ENCODE peak calls at places on chromosomes 13 and 19, in eight cellular contexts. One of them, this sample, is unnamed.

GRCh38 chr19:55212447-55212846 is 3.1 kb upstream of the PTPRH start:
- DNase-seq in AG04449: no peak
- DNase-seq in fibroblast of lung: no peak
- DNase-seq in thoracic aorta: no peak
- DNase-seq in uterus: no peak
- DNase-seq in ascending aorta: no peak
- DNase-seq in adrenal gland: no peak
- DNase-seq in CD8-positive, alpha-beta T cell: peak
- DNase-seq in this sample: no peak

GRCh38 chr19:6412111-6412999 is 12.3 kb downstream of the KHSRP start:
- DNase-seq in uterus: no peak
- DNase-seq in AG04449: no peak
- DNase-seq in ascending aorta: no peak
- DNase-seq in adrenal gland: peak
- DNase-seq in thoracic aorta: no peak
- DNase-seq in CD8-positive, alpha-beta T cell: peak
- DNase-seq in fibroblast of lung: no peak
- DNase-seq in this sample: no peak

GRCh38 chr19:17926044-17926443 is 6.8 kb upstream of the CCDC124 start:
- DNase-seq in uterus: no peak
- DNase-seq in fibroblast of lung: no peak
- DNase-seq in thoracic aorta: no peak
- DNase-seq in AG04449: no peak
- DNase-seq in adrenal gland: no peak
- DNase-seq in CD8-positive, alpha-beta T cell: no peak
- DNase-seq in ascending aorta: no peak
- DNase-seq in this sample: no peak

GRCh38 chr19:1065606-1066109 is 1.3 kb upstream of the ARHGAP45 start:
- DNase-seq in adrenal gland: no peak
- DNase-seq in fibroblast of lung: no peak
- DNase-seq in ascending aorta: no peak
- DNase-seq in uterus: no peak
- DNase-seq in CD8-positive, alpha-beta T cell: no peak
- DNase-seq in AG04449: no peak
- DNase-seq in thoracic aorta: no peak
- DNase-seq in this sample: no peak

GRCh38 chr13:39684531-39685137 is 29.2 kb downstream of the COG6 start:
- DNase-seq in AG04449: peak
- DNase-seq in adrenal gland: no peak
- DNase-seq in fibroblast of lung: peak
- DNase-seq in uterus: no peak
- DNase-seq in ascending aorta: no peak
- DNase-seq in CD8-positive, alpha-beta T cell: no peak
- DNase-seq in thoracic aorta: no peak
- DNase-seq in this sample: peak

GRCh38 chr19:13082192-13083007 is 20.3 kb downstream of the LYL1 start:
- DNase-seq in adrenal gland: no peak
- DNase-seq in uterus: peak
- DNase-seq in ascending aorta: no peak
- DNase-seq in AG04449: no peak
- DNase-seq in fibroblast of lung: peak
- DNase-seq in CD8-positive, alpha-beta T cell: no peak
- DNase-seq in thoracic aorta: no peak
- DNase-seq in this sample: peak

GRCh38 chr19:47353307-47353712 is 4.2 kb downstream of the DHX34 start:
- DNase-seq in ascending aorta: no peak
- DNase-seq in AG04449: no peak
- DNase-seq in thoracic aorta: no peak
- DNase-seq in adrenal gland: no peak
- DNase-seq in uterus: no peak
- DNase-seq in CD8-positive, alpha-beta T cell: no peak
- DNase-seq in fibroblast of lung: no peak
- DNase-seq in this sample: no peak

GRCh38 chr13:36413161-36413560 is 19.1 kb upstream of the CCNA1 start:
- DNase-seq in thoracic aorta: no peak
- DNase-seq in adrenal gland: no peak
- DNase-seq in uterus: no peak
- DNase-seq in CD8-positive, alpha-beta T cell: no peak
- DNase-seq in fibroblast of lung: no peak
- DNase-seq in AG04449: no peak
- DNase-seq in ascending aorta: no peak
- DNase-seq in this sample: no peak

GRCh38 chr13:54185785-54186184 is 1157.2 kb downstream of the OLFM4 start:
- DNase-seq in ascending aorta: no peak
- DNase-seq in adrenal gland: no peak
- DNase-seq in uterus: no peak
- DNase-seq in thoracic aorta: no peak
- DNase-seq in CD8-positive, alpha-beta T cell: no peak
- DNase-seq in fibroblast of lung: no peak
- DNase-seq in AG04449: no peak
- DNase-seq in this sample: no peak

GRCh38 chr19:18782559-18783225 is 8.4 kb downstream of the COMP start:
- DNase-seq in adrenal gland: no peak
- DNase-seq in ascending aorta: no peak
- DNase-seq in fibroblast of lung: no peak
- DNase-seq in CD8-positive, alpha-beta T cell: no peak
- DNase-seq in AG04449: no peak
- DNase-seq in uterus: no peak
- DNase-seq in thoracic aorta: no peak
- DNase-seq in this sample: no peak

GRCh38 chr19:7605490-7606222 is 10.0 kb downstream of the CAMSAP3 start:
- DNase-seq in CD8-positive, alpha-beta T cell: no peak
- DNase-seq in uterus: no peak
- DNase-seq in AG04449: no peak
- DNase-seq in adrenal gland: no peak
- DNase-seq in fibroblast of lung: no peak
- DNase-seq in ascending aorta: no peak
- DNase-seq in thoracic aorta: no peak
- DNase-seq in this sample: no peak

GRCh38 chr13:112959206-112959605 is 9.8 kb upstream of the MCF2L start:
- DNase-seq in fibroblast of lung: no peak
- DNase-seq in AG04449: no peak
- DNase-seq in adrenal gland: no peak
- DNase-seq in CD8-positive, alpha-beta T cell: no peak
- DNase-seq in ascending aorta: no peak
- DNase-seq in thoracic aorta: no peak
- DNase-seq in uterus: no peak
- DNase-seq in this sample: no peak

GRCh38 chr19:37932985-37933953 is 26.3 kb downstream of the SIPA1L3 start:
- DNase-seq in thoracic aorta: no peak
- DNase-seq in fibroblast of lung: peak
- DNase-seq in ascending aorta: no peak
- DNase-seq in adrenal gland: no peak
- DNase-seq in uterus: no peak
- DNase-seq in CD8-positive, alpha-beta T cell: no peak
- DNase-seq in AG04449: no peak
- DNase-seq in this sample: peak

GRCh38 chr13:31675521-31675953 is 63.8 kb upstream of the RXFP2 start:
- DNase-seq in CD8-positive, alpha-beta T cell: no peak
- DNase-seq in AG04449: no peak
- DNase-seq in fibroblast of lung: peak
- DNase-seq in ascending aorta: no peak
- DNase-seq in adrenal gland: no peak
- DNase-seq in thoracic aorta: no peak
- DNase-seq in uterus: no peak
- DNase-seq in this sample: no peak

GRCh38 chr13:112704634-112705145 is 14.9 kb downstream of the ATP11A start:
- DNase-seq in thoracic aorta: no peak
- DNase-seq in adrenal gland: peak
- DNase-seq in AG04449: no peak
- DNase-seq in fibroblast of lung: no peak
- DNase-seq in CD8-positive, alpha-beta T cell: no peak
- DNase-seq in uterus: no peak
- DNase-seq in ascending aorta: no peak
- DNase-seq in this sample: no peak

GRCh38 chr13:61029064-61029463 is 386.6 kb downstream of the PCDH20 start:
- DNase-seq in fibroblast of lung: no peak
- DNase-seq in CD8-positive, alpha-beta T cell: no peak
- DNase-seq in uterus: no peak
- DNase-seq in thoracic aorta: no peak
- DNase-seq in AG04449: no peak
- DNase-seq in ascending aorta: no peak
- DNase-seq in adrenal gland: no peak
- DNase-seq in this sample: no peak

GRCh38 chr19:40335855-40336700 is 12.1 kb downstream of the C19orf47 start:
- DNase-seq in ascending aorta: no peak
- DNase-seq in thoracic aorta: no peak
- DNase-seq in AG04449: no peak
- DNase-seq in uterus: no peak
- DNase-seq in adrenal gland: no peak
- DNase-seq in CD8-positive, alpha-beta T cell: no peak
- DNase-seq in fibroblast of lung: peak
- DNase-seq in this sample: peak

GRCh38 chr13:67119481-67119883 is 110.7 kb downstream of the PCDH9 start:
- DNase-seq in ascending aorta: no peak
- DNase-seq in thoracic aorta: no peak
- DNase-seq in uterus: no peak
- DNase-seq in adrenal gland: no peak
- DNase-seq in fibroblast of lung: peak
- DNase-seq in CD8-positive, alpha-beta T cell: no peak
- DNase-seq in AG04449: peak
- DNase-seq in this sample: peak

GRCh38 chr19:2883686-2884439 is 16.7 kb downstream of the ZNF556 start:
- DNase-seq in fibroblast of lung: no peak
- DNase-seq in adrenal gland: no peak
- DNase-seq in CD8-positive, alpha-beta T cell: no peak
- DNase-seq in AG04449: no peak
- DNase-seq in uterus: no peak
- DNase-seq in thoracic aorta: no peak
- DNase-seq in ascending aorta: no peak
- DNase-seq in this sample: no peak

DNA sequence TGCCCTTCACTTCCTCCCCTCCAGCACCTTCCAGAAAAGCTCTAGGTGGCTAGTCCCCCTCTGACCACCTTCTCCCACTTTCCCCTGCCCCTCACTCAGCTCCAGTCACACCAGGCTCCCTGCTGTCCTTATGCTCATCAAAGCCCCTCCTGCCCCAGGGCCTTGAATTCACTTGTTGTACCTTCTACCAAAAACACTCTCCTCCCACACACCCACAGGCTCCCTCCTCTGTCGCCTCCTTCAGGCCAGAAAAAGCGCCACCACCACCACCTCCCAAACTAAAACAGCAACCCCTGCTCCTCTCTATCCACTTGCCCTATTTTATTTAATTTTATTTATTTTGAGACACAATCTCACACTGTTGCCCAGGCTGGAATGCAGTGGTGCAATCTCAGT is 4.8 kb upstream of the CEACAM16 start:
- DNase-seq in fibroblast of lung: no peak
- DNase-seq in adrenal gland: no peak
- DNase-seq in uterus: no peak
- DNase-seq in thoracic aorta: no peak
- DNase-seq in CD8-positive, alpha-beta T cell: no peak
- DNase-seq in AG04449: no peak
- DNase-seq in ascending aorta: no peak
- DNase-seq in this sample: no peak
- TF ChIP-seq CTCF in fibroblast of lung: peak
- TF ChIP-seq CTCF in adrenal gland: no peak
- TF ChIP-seq CTCF in uterus: no peak
- TF ChIP-seq CTCF in thoracic aorta: no peak
- TF ChIP-seq CTCF in CD8-positive, alpha-beta T cell: no peak
- TF ChIP-seq CTCF in AG04449: peak
- TF ChIP-seq CTCF in ascending aorta: no peak
- TF ChIP-seq CTCF in this sample: peak

DNA sequence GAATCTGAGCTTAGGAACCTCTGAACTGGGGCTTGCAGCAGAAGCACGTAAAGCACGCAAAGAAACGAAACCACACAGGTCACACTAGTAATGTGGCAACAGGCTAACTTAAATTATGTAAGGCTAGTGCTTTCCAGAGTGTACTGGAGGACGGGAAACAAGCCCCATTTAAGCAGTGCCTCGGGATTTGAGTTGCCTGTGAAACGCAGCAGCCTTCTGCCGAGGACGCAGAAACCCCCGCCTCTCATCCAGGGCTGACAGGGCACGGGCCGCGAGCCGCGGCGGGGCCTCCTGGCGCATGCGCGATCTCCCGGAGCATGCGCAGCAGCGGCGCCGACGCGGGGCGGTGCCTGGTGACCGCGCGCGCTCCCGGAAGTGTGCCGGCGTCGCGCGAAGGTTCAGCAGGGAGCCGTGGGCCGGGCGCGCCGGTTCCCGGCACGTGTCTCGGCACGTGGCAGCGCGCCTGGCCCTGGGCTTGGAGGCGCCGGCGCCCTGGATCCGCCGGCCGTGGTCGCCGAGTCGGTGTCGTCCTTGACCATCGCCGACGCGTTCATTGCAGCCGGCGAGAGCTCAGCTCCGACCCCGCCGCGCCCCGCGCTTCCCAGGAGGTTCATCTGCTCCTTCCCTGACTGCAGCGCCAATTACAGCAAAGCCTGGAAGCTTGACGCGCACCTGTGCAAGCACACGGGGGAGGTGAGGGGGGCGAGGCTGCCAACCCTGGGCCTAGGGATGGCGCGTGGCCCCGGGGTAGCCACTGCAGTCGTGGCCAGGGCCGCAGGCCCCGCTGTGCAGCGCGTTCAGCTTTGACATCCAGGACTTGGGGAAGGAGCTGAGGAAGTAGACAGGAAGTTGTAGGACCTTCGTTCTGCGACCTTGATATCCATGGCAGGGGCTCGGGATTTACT is at the start of gene GTF3A:
- DNase-seq in ascending aorta: peak
- DNase-seq in AG04449: no peak
- DNase-seq in fibroblast of lung: peak
- DNase-seq in uterus: peak
- DNase-seq in thoracic aorta: peak
- DNase-seq in adrenal gland: peak
- DNase-seq in CD8-positive, alpha-beta T cell: peak
- DNase-seq in this sample: peak
- H3K4me3 ChIP-seq in ascending aorta: peak
- H3K4me3 ChIP-seq in AG04449: peak
- H3K4me3 ChIP-seq in fibroblast of lung: peak
- H3K4me3 ChIP-seq in uterus: peak
- H3K4me3 ChIP-seq in thoracic aorta: peak
- H3K4me3 ChIP-seq in adrenal gland: no peak
- H3K4me3 ChIP-seq in CD8-positive, alpha-beta T cell: peak
- H3K4me3 ChIP-seq in this sample: peak

GRCh38 chr13:103328899-103329298 is 262.7 kb upstream of the SLC10A2 start:
- DNase-seq in CD8-positive, alpha-beta T cell: no peak
- DNase-seq in adrenal gland: no peak
- DNase-seq in AG04449: no peak
- DNase-seq in ascending aorta: no peak
- DNase-seq in thoracic aorta: no peak
- DNase-seq in fibroblast of lung: no peak
- DNase-seq in uterus: no peak
- DNase-seq in this sample: no peak
- TF ChIP-seq CTCF in CD8-positive, alpha-beta T cell: no peak
- TF ChIP-seq CTCF in adrenal gland: no peak
- TF ChIP-seq CTCF in AG04449: no peak
- TF ChIP-seq CTCF in ascending aorta: no peak
- TF ChIP-seq CTCF in thoracic aorta: no peak
- TF ChIP-seq CTCF in fibroblast of lung: no peak
- TF ChIP-seq CTCF in uterus: no peak
- TF ChIP-seq CTCF in this sample: no peak

DNA sequence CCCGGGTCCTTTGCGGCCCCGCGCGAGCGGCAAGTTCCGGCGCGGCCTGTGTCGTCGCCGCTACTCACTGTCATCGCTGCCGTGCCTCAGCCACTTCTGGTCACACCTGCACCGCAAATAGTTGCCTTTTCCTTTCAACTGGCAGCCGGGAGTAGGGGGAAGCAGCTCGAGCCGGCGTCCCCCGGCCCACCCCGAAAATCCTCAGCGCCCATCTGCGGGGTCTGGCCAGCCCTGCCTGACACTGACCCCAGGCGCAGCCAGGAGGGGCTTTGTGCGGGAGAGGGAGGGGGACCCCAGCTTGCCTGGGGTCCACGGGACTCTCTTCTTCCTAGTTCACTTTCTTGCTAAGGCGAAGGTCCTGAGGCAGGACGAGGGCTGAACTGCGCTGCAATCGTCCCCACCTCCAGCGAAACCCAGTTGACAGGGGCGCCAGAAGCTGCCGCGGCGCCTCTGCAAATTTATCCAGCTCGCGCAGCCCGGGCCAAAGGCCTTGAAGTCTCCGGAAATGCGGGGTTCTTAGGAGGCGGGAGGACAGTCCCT is 1.7 kb downstream of the PDX1 start:
- DNase-seq in uterus: no peak
- DNase-seq in fibroblast of lung: no peak
- DNase-seq in AG04449: no peak
- DNase-seq in CD8-positive, alpha-beta T cell: no peak
- DNase-seq in ascending aorta: no peak
- DNase-seq in adrenal gland: no peak
- DNase-seq in thoracic aorta: no peak
- DNase-seq in this sample: no peak
- H3K4me3 ChIP-seq in uterus: no peak
- H3K4me3 ChIP-seq in fibroblast of lung: no peak
- H3K4me3 ChIP-seq in AG04449: peak
- H3K4me3 ChIP-seq in CD8-positive, alpha-beta T cell: peak
- H3K4me3 ChIP-seq in ascending aorta: peak
- H3K4me3 ChIP-seq in adrenal gland: no peak
- H3K4me3 ChIP-seq in thoracic aorta: peak
- H3K4me3 ChIP-seq in this sample: no peak

This sample was measured in astrocyte of the spinal cord.